ENCODE peak calls at places on chromosome 13, in four cellular contexts. O, R, G and J are unnamed samples.

GRCh38 chr13:42458193-42458592 is 115.8 kb upstream of the TNFSF11 start:
- DNase-seq in O (no peak), R (no peak), G (no peak), J (no peak)

GRCh38 chr13:112260108-112261055 is 115.8 kb upstream of the SPACA7 start:
- DNase-seq in O (no peak), R (no peak), G (no peak), J (no peak)

GRCh38 chr13:40189426-40189825 is 477.0 kb downstream of the FOXO1 start:
- DNase-seq in O (no peak), R (peak), G (no peak), J (no peak)

GRCh38 chr13:77329133-77330008 is 2.5 kb upstream of the MYCBP2 start:
- DNase-seq in O (peak), R (peak), G (peak), J (peak)

GRCh38 chr13:28329395-28330158 is 165.4 kb downstream of the FLT1 start:
- DNase-seq in O (no peak), R (no peak), G (peak), J (peak)

GRCh38 chr13:32734511-32734910 is 148.3 kb downstream of the PDS5B start:
- DNase-seq in O (no peak), R (no peak), G (peak), J (peak)

GRCh38 chr13:65260938-65261880 is 1968.9 kb downstream of the PCDH9 start:
- DNase-seq in O (no peak), R (no peak), G (no peak), J (peak)

GRCh38 chr13:50078512-50079277 is 63.5 kb downstream of the KCNRG start:
- DNase-seq in O (no peak), R (no peak), G (no peak), J (no peak)

GRCh38 chr13:92843549-92843948 is 383.1 kb upstream of the GPC6 start:
- DNase-seq in O (peak), R (no peak), G (peak), J (no peak)

GRCh38 chr13:27041341-27041740 is 130.3 kb downstream of the USP12 start:
- DNase-seq in O (no peak), R (no peak), G (no peak), J (no peak)

GRCh38 chr13:80029170-80029569 is 311.8 kb downstream of the SPRY2 start:
- DNase-seq in O (no peak), R (no peak), G (no peak), J (no peak)

GRCh38 chr13:77136902-77137420 is 110.0 kb upstream of the FBXL3 start:
- DNase-seq in O (no peak), R (no peak), G (peak), J (no peak)

GRCh38 chr13:31431722-31432137 is 232.0 kb downstream of the B3GLCT start:
- DNase-seq in O (peak), R (peak), G (peak), J (peak)

GRCh38 chr13:37442996-37443395 is 155.6 kb downstream of the POSTN start:
- DNase-seq in O (no peak), R (no peak), G (peak), J (no peak)

GRCh38 chr13:57128909-57129308 is 11.8 kb upstream of the PRR20A start:
- DNase-seq in O (no peak), R (no peak), G (no peak), J (peak)

GRCh38 chr13:28530729-28531194 is 35.8 kb upstream of the FLT1 start:
- DNase-seq in O (no peak), R (no peak), G (peak), J (peak)

GRCh38 chr13:65264066-65264465 is 1966.1 kb downstream of the PCDH9 start:
- DNase-seq in O (no peak), R (no peak), G (no peak), J (no peak)

GRCh38 chr13:94344126-94344863 is 135.2 kb downstream of the DCT start:
- DNase-seq in O (peak), R (no peak), G (peak), J (no peak)

GRCh38 chr13:94312511-94313191 is 166.8 kb downstream of the DCT start:
- DNase-seq in O (peak), R (no peak), G (no peak), J (no peak)

GRCh38 chr13:50589139-50589538 is 254.4 kb downstream of the DLEU7 start:
- DNase-seq in O (peak), R (no peak), G (peak), J (peak)

GRCh38 chr13:27913116-27913515 is 6.7 kb upstream of the PDX1 start:
- DNase-seq in O (no peak), R (no peak), G (no peak), J (no peak)

GRCh38 chr13:24500977-24501376 is 11.6 kb downstream of the PARP4 start:
- DNase-seq in O (no peak), R (no peak), G (peak), J (no peak)